ENCODE peak calls at places on chromosomes 1 and 21, in nine cellular contexts. A is neural crest cell, W is GM10248, F is brain microvascular endothelial cell, S is choroid plexus epithelial cell, J is HFF-Myc, U is mammary epithelial cell, K is astrocyte of the spinal cord, E is uterus. Z is an unnamed sample.

GRCh38 chr21:44087426-44088400 is 19.5 kb upstream of the PWP2 start:
- DNase-seq in U (no peak), K (no peak), E (no peak), F (no peak), A (no peak), S (no peak), W (no peak), J (no peak), Z (peak)

GRCh38 chr1:239844833-239845232 is 246.8 kb upstream of the FMN2 start:
- DNase-seq in E (no peak), J (no peak), S (no peak), U (no peak), K (no peak), A (no peak), F (no peak), W (no peak), Z (no peak)

GRCh38 chr1:173190101-173190895 is 16.8 kb downstream of the TNFSF4 start:
- DNase-seq in U (peak), F (peak), W (no peak), A (no peak), E (peak), K (peak), S (peak), J (peak), Z (peak)

GRCh38 chr1:211630236-211631081 is 45.0 kb downstream of the NEK2 start:
- DNase-seq in J (no peak), E (no peak), S (peak), A (no peak), F (peak), W (no peak), K (no peak), U (no peak), Z (no peak)

GRCh38 chr1:43388021-43388575 is 1.5 kb downstream of the MED8 start:
- DNase-seq in W (no peak), F (peak), S (peak), J (no peak), K (no peak), E (no peak), A (no peak), U (peak), Z (no peak)

GRCh38 chr1:171869097-171869496 is 27.8 kb downstream of the DNM3 start:
- DNase-seq in E (no peak), A (no peak), F (no peak), S (peak), W (no peak), J (no peak), K (no peak), U (peak), Z (no peak)

GRCh38 chr1:234495231-234495990 is 16.4 kb upstream of the TARBP1 start:
- DNase-seq in S (peak), U (peak), J (no peak), K (peak), A (no peak), F (peak), E (no peak), W (peak), Z (peak)

GRCh38 chr1:16122361-16122881 is 33.4 kb downstream of the EPHA2 start:
- DNase-seq in E (no peak), F (no peak), S (peak), J (no peak), U (no peak), W (no peak), K (peak), A (no peak), Z (no peak)

GRCh38 chr1:27572019-27572678 is 31.8 kb downstream of the AHDC1 start:
- DNase-seq in J (no peak), E (peak), A (no peak), U (no peak), S (peak), W (no peak), F (no peak), K (no peak), Z (no peak)

GRCh38 chr1:1014896-1015681 is 1.8 kb downstream of the ISG15 start:
- DNase-seq in W (no peak), S (no peak), E (no peak), K (no peak), A (peak), F (no peak), U (no peak), J (no peak), Z (peak)

GRCh38 chr1:230750576-230750975 is 3.4 kb downstream of the CAPN9 start:
- DNase-seq in K (no peak), W (no peak), A (no peak), E (no peak), S (no peak), J (no peak), U (no peak), F (no peak), Z (no peak)

GRCh38 chr1:206503591-206504362 is 3.6 kb upstream of the RASSF5 start:
- DNase-seq in F (peak), A (no peak), S (peak), U (peak), J (peak), K (peak), E (peak), W (peak), Z (peak)

GRCh38 chr21:42691901-42692559 is 38.6 kb downstream of the PDE9A start:
- DNase-seq in W (no peak), E (no peak), A (no peak), K (no peak), S (no peak), U (no peak), F (no peak), J (no peak), Z (no peak)

GRCh38 chr1:182163821-182164223 is 102.3 kb upstream of the ZNF648 start:
- DNase-seq in J (no peak), K (no peak), W (no peak), F (no peak), E (peak), A (no peak), U (no peak), S (no peak), Z (no peak)

GRCh38 chr1:243568793-243569192 is 281.2 kb downstream of the AKT3 start:
- DNase-seq in U (peak), S (peak), F (no peak), J (no peak), A (no peak), E (no peak), K (peak), W (no peak), Z (no peak)

GRCh38 chr1:179366093-179366800 is 476 bp downstream of the AXDND1 start:
- DNase-seq in F (no peak), K (peak), U (no peak), W (peak), S (peak), A (no peak), E (no peak), J (no peak), Z (no peak)

GRCh38 chr1:163231385-163231784 is 28.7 kb upstream of the RGS5 start:
- DNase-seq in S (peak), E (no peak), A (no peak), J (peak), F (peak), W (no peak), U (no peak), K (peak), Z (no peak)

GRCh38 chr1:46413596-46413985 is 19.5 kb downstream of the FAAH start:
- DNase-seq in E (no peak), F (peak), S (peak), A (no peak), W (peak), U (no peak), K (no peak), J (no peak), Z (peak)

GRCh38 chr21:34077888-34078287 is 4.5 kb downstream of the MRPS6 start:
- DNase-seq in W (no peak), S (no peak), A (no peak), F (no peak), J (no peak), K (no peak), U (no peak), E (no peak), Z (no peak)

GRCh38 chr1:229310833-229311232 is 32.0 kb downstream of the CCSAP start:
- DNase-seq in K (peak), J (no peak), E (no peak), F (no peak), S (peak), A (no peak), W (no peak), U (no peak), Z (no peak)

GRCh38 chr1:160704250-160704649 is 7.4 kb downstream of the CD48 start:
- DNase-seq in W (no peak), F (no peak), S (no peak), K (no peak), U (no peak), J (no peak), E (no peak), A (no peak), Z (no peak)

GRCh38 chr1:8660455-8660854 is 157.0 kb downstream of the RERE start:
- DNase-seq in J (peak), A (no peak), E (peak), S (peak), W (no peak), K (peak), F (peak), U (peak), Z (no peak)

GRCh38 chr21:28325618-28326017 is 667.1 kb downstream of the LTN1 start:
- DNase-seq in A (no peak), S (no peak), U (peak), K (no peak), W (no peak), J (no peak), E (no peak), F (no peak), Z (no peak)

GRCh38 chr1:65401612-65402011 is 18.9 kb upstream of the LEPR start:
- DNase-seq in A (no peak), U (no peak), E (no peak), F (no peak), J (no peak), W (no peak), K (no peak), S (no peak), Z (no peak)

GRCh38 chr21:45431781-45432572 is 27.0 kb downstream of the COL18A1 start:
- DNase-seq in W (no peak), S (no peak), A (no peak), K (no peak), U (no peak), F (no peak), J (no peak), E (no peak), Z (no peak)

GRCh38 chr1:84711091-84711490 is 20.8 kb upstream of the SSX2IP start:
- DNase-seq in F (no peak), W (no peak), S (no peak), J (no peak), K (no peak), A (no peak), E (no peak), U (no peak), Z (no peak)

GRCh38 chr1:92184632-92185031 is 33.1 kb upstream of the C1orf146 start:
- DNase-seq in U (peak), K (peak), W (no peak), J (no peak), F (peak), S (peak), A (no peak), E (no peak), Z (no peak)

GRCh38 chr1:61741682-61742619 is at the start of gene PATJ:
- DNase-seq in S (peak), W (peak), A (no peak), J (no peak), K (peak), U (peak), E (peak), F (no peak), Z (peak)

GRCh38 chr1:205858141-205858961 is 8.4 kb upstream of the PM20D1 start:
- DNase-seq in S (no peak), W (no peak), E (no peak), A (no peak), U (no peak), F (no peak), K (no peak), J (no peak), Z (no peak)

GRCh38 chr1:83818916-83819315 is 180.0 kb downstream of the TTLL7 start:
- DNase-seq in F (no peak), J (no peak), A (no peak), K (no peak), E (no peak), U (peak), S (peak), W (no peak), Z (no peak)

GRCh38 chr1:204932573-204932909 is 61.9 kb downstream of the NFASC start:
- DNase-seq in F (no peak), J (no peak), E (no peak), K (no peak), W (no peak), U (no peak), S (no peak), A (no peak), Z (no peak)

GRCh38 chr1:181159451-181160151 is 71.1 kb downstream of the IER5 start:
- DNase-seq in U (peak), K (peak), A (no peak), J (no peak), F (peak), E (no peak), W (no peak), S (peak), Z (peak)

GRCh38 chr1:112575154-112575804 is 43.7 kb downstream of the ST7L start:
- DNase-seq in E (no peak), U (peak), W (no peak), A (no peak), J (peak), F (peak), K (peak), S (peak), Z (no peak)

GRCh38 chr1:51328926-51329325 is 1.4 kb downstream of the TTC39A start:
- DNase-seq in F (no peak), E (no peak), J (no peak), K (no peak), U (no peak), A (no peak), W (no peak), S (no peak), Z (no peak)

GRCh38 chr1:197137322-197137721 is 9.1 kb downstream of the ASPM start:
- DNase-seq in S (no peak), F (no peak), K (no peak), U (no peak), E (no peak), W (no peak), J (no peak), A (no peak), Z (peak)

GRCh38 chr21:44083631-44084291 is 23.4 kb upstream of the PWP2 start:
- DNase-seq in W (no peak), A (no peak), E (no peak), K (no peak), F (peak), U (no peak), S (peak), J (no peak), Z (peak)

GRCh38 chr1:88726697-88727096 is 42.6 kb downstream of the PKN2 start:
- DNase-seq in K (no peak), W (no peak), E (no peak), U (no peak), J (no peak), A (no peak), F (no peak), S (no peak), Z (no peak)

GRCh38 chr21:46185717-46186116 is 1.5 kb upstream of the SPATC1L start:
- DNase-seq in W (no peak), A (no peak), E (no peak), U (no peak), S (no peak), K (no peak), F (no peak), J (no peak), Z (no peak)

GRCh38 chr1:153568367-153569099 is 2.9 kb upstream of the S100A2 start:
- DNase-seq in F (peak), E (peak), S (peak), K (peak), W (peak), J (peak), U (peak), A (peak), Z (peak)
- TF ChIP-seq CTCF in F (peak), E (peak), S (peak), K (peak), W (peak), J (peak), U (peak), A (peak), Z (peak)

GRCh38 chr1:30353637-30354036 is 369.7 kb downstream of the MATN1 start:
- DNase-seq in E (no peak), U (no peak), A (no peak), J (no peak), S (peak), W (no peak), K (no peak), F (no peak), Z (no peak)
- TF ChIP-seq CTCF in E (no peak), U (peak), A (peak), J (peak), S (peak), W (no peak), K (no peak), F (peak), Z (no peak)

DNA sequence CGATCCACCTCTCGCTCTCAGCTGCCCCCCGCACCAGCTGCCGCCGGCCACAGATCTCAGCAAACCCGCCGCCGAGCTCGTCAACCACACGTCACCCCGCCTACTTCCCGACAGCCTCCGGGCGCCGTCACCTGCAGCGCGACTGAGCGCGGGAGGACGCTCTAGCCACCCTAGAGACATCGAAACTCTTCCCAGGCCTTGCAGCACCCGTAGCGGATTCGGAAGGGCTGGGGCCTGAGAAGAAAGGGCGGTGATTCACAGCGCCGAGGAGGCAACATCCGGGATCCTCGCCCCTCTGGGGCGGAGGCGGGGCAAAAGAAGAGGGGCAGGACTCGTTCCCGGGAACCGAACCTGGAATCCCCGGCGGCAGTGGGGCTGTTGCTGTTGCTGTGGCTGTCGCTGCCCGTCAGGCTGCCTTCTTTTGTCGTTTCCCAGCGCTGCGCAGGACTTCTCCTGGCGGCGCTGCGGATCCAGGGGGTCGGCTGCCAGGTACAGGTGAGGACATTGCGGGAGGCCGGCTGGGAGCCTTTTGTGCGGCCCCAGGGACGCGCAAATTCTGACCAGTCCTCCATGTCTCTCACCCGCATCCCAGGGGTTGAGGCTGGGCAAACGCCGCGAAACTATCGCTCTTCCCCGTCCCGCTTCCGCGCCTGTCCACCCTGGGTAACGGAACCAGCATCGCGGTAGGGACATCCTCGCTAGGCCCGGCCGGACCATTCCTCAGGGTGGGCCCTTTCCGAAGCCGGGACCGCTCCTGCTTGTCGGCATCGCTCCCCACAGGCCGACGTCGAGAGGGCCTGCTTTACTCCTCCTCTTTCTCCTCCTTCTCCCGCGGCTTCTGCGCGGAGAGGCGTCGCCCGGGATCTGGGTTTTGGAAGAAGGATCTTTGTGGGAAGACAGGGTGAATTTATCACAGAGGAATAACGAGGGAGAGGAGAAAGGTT is at the start of the genes RO60 and UCHL5:
- DNase-seq in K (peak), S (peak), A (peak), F (peak), J (peak), W (peak), U (peak), E (peak), Z (peak)
- TF ChIP-seq CTCF in K (no peak), S (peak), A (no peak), F (peak), J (no peak), W (peak), U (no peak), E (peak), Z (no peak)

GRCh38 chr21:22544747-22545146 is 1546.5 kb downstream of the NCAM2 start:
- DNase-seq in A (no peak), W (no peak), J (no peak), F (no peak), K (no peak), S (no peak), E (no peak), U (no peak), Z (no peak)
- TF ChIP-seq CTCF in A (no peak), W (no peak), J (no peak), F (no peak), K (no peak), S (no peak), E (no peak), U (no peak), Z (no peak)

GRCh38 chr1:152448095-152448494 is 34.0 kb upstream of the CRNN start:
- DNase-seq in U (no peak), E (no peak), F (no peak), S (no peak), A (no peak), W (no peak), K (no peak), J (no peak), Z (peak)
- TF ChIP-seq CTCF in U (no peak), E (no peak), F (no peak), S (no peak), A (no peak), W (no peak), K (no peak), J (no peak), Z (no peak)

DNA sequence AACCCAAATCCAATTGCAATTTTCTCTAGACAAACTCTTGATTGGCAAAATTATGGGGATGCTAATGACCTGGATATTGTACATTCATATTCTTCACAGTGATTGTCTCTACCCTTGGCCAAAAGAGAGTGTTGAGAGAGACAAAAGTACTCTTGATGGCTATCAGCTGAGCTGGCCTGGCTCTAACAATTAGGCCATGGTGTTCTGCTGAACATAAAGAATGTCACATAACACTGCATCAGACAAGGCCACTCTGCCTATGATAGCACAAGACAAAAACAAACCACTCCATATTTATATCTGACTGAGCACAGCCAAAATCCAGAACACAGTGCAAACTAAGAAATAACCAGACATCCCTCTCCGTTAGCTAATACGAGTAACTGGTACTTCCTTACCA is 101.7 kb downstream of the ADAMTS1 start:
- DNase-seq in K (no peak), A (no peak), W (no peak), J (no peak), E (no peak), S (no peak), U (no peak), F (no peak), Z (no peak)
- TF ChIP-seq CTCF in K (no peak), A (no peak), W (no peak), J (no peak), E (no peak), S (no peak), U (no peak), F (no peak), Z (no peak)